ENCODE peak calls at places on chromosome 15, in four cellular contexts. M is CD4-positive, alpha-beta T cell; K is HFFc6; E is cardiac fibroblast. R is an unnamed sample.

GRCh38 chr15:45790325-45790943 is 155.6 kb downstream of the SQOR start:
- DNase-seq in M (no peak), K (no peak), E (peak; percentile 36), R (peak; percentile 49)

GRCh38 chr15:22978691-22979068 is 1.5 kb downstream of the CYFIP1 start:
- DNase-seq in E (peak; percentile 6), K (no peak), M (no peak), R (no peak)

GRCh38 chr15:90650117-90650955 is 66.8 kb upstream of the BLM start:
- DNase-seq in M (no peak), K (peak; percentile 15), E (peak; percentile 48), R (peak; percentile 74)

GRCh38 chr15:68365140-68365745 is 66.7 kb downstream of the ITGA11 start:
- DNase-seq in K (no peak), M (no peak), E (peak; percentile 72), R (peak; percentile 69)

GRCh38 chr15:33148129-33148850 is 46.2 kb downstream of the FMN1 start:
- DNase-seq in E (no peak), K (no peak), M (no peak), R (no peak)

GRCh38 chr15:62112616-62113593 is 46.1 kb downstream of the C2CD4A start:
- DNase-seq in K (peak; percentile 89), M (no peak), E (peak; percentile 76), R (peak; percentile 90)

GRCh38 chr15:46309914-46310313 is 675.1 kb downstream of the SQOR start:
- DNase-seq in K (no peak), E (no peak), M (no peak), R (no peak)

GRCh38 chr15:91426412-91426811 is 326.4 kb downstream of the SV2B start:
- DNase-seq in M (no peak), E (no peak), K (no peak), R (no peak)

GRCh38 chr15:63157891-63158431 is 684 bp upstream of the RPS27L start:
- DNase-seq in K (peak; percentile 87), E (peak; percentile 86), M (peak; percentile 1), R (peak; percentile 85)

GRCh38 chr15:84798436-84798946 is 18.7 kb upstream of the ALPK3 start:
- DNase-seq in K (no peak), M (no peak), E (no peak), R (no peak)

GRCh38 chr15:40087991-40088928 is 20.4 kb downstream of the BMF start:
- DNase-seq in M (no peak), K (no peak), E (no peak), R (no peak)

GRCh38 chr15:33068531-33068990 is 126.0 kb downstream of the FMN1 start:
- DNase-seq in E (peak; percentile 14), M (no peak), K (peak; percentile 48), R (no peak)

GRCh38 chr15:80371924-80372323 is 32.3 kb upstream of the ARNT2 start:
- DNase-seq in M (no peak), E (no peak), K (no peak), R (no peak)

GRCh38 chr15:80367661-80368060 is 36.5 kb upstream of the ARNT2 start:
- DNase-seq in K (no peak), E (no peak), M (no peak), R (no peak)

DNA sequence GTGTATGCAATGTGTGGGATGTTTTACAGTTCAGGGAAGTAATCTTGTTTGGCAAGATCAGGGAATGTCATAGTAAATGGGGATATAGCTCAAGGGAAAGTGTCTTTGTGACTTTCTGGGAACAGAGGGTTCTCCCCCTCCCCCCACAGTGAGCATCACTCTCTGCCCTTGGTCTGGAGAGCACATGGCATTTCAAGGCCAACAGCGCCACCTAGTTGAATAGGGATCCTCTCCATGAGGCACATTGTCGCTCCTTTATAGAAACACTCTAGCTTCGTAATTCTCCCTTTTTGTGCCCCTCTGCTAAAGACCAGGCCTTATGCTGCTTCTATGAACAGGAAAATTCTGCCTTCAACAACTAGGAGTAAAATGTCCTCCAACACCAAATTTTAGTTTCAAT is 37.1 kb upstream of the ARNT2 start:
- DNase-seq in M (no peak), E (peak; percentile 16), K (no peak), R (peak; percentile 6)
- TF ChIP-seq CTCF in M (no peak), E (peak; percentile 10), K (peak; percentile 39), R (peak; percentile 22)

GRCh38 chr15:89320200-89320599 is 14.4 kb downstream of the POLG start:
- DNase-seq in E (no peak), K (no peak), M (no peak), R (no peak)

GRCh38 chr15:89325039-89325803 is 9.4 kb downstream of the POLG start:
- DNase-seq in M (no peak), K (no peak), E (no peak), R (no peak)

GRCh38 chr15:89323825-89324224 is 10.8 kb downstream of the POLG start:
- DNase-seq in M (no peak), E (no peak), K (no peak), R (no peak)

GRCh38 chr15:89322822-89323221 is 11.8 kb downstream of the POLG start:
- DNase-seq in M (no peak), E (no peak), K (no peak), R (no peak)

DNA sequence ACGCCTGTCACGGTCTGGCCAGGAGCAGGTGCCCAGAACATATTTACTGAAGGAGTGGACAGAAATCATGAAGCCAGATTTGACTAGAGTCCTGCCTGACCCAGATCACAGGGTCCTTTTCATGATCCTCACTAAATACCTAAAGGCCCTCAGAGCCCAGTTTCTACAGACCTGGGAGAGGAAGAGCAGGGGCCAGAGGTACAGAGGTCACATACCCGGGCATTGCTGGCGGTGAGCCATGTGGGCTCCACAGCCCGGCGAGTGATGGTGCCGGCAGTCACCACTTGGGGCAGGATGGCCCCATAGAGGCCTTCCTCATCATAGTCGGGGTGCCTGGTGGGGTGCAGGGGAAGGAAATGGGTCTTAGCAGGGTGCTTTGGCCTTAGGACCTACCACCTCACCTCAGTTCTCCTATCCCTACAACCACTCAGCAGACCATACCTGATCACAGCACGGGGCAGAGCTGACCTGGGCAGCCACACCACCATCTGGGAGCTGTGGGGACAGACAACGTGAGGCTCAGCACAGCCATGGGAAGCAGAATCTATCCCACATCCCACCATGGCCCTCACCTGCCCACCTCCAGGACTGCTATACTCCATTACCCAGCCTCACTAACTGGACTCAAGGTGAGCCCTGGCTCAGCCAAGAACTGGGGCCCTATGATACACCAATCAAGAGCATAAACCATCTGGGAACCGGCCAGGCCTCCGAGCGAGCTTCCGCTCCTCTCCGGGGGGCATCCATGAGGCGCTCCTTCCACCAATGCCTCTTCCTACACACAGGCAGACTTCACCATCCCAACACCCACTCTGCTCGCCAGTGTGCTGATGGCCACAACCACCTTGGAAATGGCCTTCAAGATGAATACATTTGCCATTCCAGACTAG is 12.9 kb downstream of the POLG start:
- DNase-seq in E (no peak), M (no peak), K (no peak), R (no peak)
- TF ChIP-seq CTCF in E (peak; percentile 15), M (no peak), K (peak; percentile 38), R (no peak)

DNA sequence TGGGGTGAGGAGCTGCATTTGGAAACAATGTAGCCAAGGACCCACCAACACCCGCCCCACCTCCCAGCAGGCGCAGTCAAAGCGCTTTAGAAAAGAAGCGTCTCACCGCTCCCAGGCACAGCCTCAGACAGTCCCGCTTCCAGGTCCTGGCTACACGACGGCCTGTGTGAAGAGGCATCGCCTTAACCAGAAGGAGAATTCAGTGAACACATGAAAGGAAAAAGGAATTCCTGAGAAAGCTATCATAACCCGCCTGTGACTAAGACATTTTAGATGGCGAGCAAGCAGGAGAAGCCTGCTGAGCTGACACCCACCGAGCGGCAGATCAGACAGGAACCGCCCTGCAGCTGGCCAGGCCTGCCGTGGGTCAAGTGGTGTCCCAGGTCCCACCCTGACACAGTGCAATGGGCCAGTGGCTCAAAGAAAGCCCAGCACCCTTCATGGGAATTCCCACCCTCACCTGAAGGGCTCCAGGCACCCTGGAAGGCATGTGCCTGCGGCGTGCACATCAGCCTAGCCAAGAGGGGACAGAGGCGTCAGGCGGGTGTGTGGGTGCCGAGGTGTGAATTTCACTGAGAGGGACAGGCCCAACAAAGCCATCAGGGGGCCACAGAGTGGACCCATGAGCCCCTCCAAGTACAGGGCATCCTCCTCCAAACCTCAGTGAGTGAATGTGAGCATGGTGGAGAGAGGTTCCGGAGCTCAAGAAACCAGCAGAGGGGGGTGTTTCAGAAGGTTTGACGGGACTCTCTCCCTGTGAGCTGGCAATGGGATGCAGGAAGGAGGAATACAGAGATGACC is 144.8 kb downstream of the NSMCE3 start:
- DNase-seq in E (no peak), M (no peak), K (no peak), R (peak; percentile 9)
- TF ChIP-seq CTCF in E (no peak), M (no peak), K (peak; percentile 45), R (peak; percentile 9)

DNA sequence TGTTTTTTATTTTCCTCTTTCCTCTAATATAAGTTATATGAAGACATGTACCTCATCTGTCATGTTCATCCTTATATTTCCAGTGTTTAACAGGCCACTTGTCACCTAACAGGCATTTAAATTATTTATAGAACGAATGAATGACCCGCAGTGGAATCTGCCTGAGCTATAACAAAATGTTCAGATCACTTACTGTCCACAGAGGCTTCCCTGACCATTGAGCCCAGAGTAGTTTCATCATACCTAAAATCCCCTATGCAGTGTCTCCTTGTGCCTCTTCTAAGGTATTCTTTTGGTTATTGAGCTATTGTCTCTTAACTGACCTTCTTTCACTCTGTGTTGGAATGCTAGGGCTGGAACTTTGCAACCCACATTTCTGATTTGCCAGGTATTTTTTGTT is 748.5 kb downstream of the NTRK3 start:
- DNase-seq in M (no peak), E (no peak), K (no peak), R (no peak)
- TF ChIP-seq CTCF in M (no peak), E (no peak), K (no peak), R (no peak)

GRCh38 chr15:69749274-69749673 is 296.7 kb downstream of the RPLP1 start:
- DNase-seq in M (no peak), E (no peak), K (no peak), R (no peak)

GRCh38 chr15:69750253-69750652 is 297.6 kb downstream of the RPLP1 start:
- DNase-seq in M (no peak), E (no peak), K (no peak), R (no peak)

GRCh38 chr15:69748700-69749099 is 296.1 kb downstream of the RPLP1 start:
- DNase-seq in M (no peak), K (no peak), E (no peak), R (no peak)

GRCh38 chr15:69751147-69751546 is 298.5 kb downstream of the RPLP1 start:
- DNase-seq in E (no peak), M (no peak), K (no peak), R (no peak)

GRCh38 chr15:69749797-69750196 is 297.2 kb downstream of the RPLP1 start:
- DNase-seq in K (no peak), E (no peak), M (no peak), R (peak; percentile 21)
- TF ChIP-seq CTCF in K (peak; percentile 60), E (peak; percentile 22), M (peak; percentile 56), R (peak; percentile 34)

DNA sequence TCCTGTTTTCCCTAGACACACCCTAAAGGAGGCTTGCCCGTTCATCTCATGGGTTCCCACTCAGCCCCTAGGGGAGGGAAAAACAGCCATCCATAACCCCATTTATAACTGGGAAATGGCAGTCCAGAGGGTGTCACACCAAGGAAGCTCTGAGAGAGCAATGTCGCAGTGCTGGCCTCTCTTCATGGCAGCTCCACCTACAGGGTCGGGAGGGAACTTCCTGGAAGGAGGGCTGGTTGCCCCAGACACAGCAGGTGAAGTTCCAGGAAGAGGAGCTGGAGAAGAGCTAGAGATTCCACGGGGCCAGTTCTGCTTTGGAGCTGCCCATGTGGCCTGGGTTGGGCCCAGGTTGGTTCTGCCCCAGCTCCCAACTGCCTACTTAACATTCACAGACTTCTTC is 22.3 kb upstream of the LINGO1 start:
- DNase-seq in M (no peak), E (no peak), K (no peak), R (no peak)
- TF ChIP-seq CTCF in M (no peak), E (peak; percentile 34), K (peak; percentile 62), R (peak; percentile 29)

R was measured in fibroblast of pulmonary artery.